ENCODE peak calls at places on chromosomes 1 and 21, in six cellular contexts. One of them, this sample, is unnamed.

GRCh38 chr1:243293941-243294722 is 38.3 kb downstream of the SDCCAG8 start:
- DNase-seq in pancreas: no peak
- DNase-seq in fibroblast of the aortic adventitia: no peak
- DNase-seq in upper lobe of left lung: no peak
- DNase-seq in NB4: no peak
- DNase-seq in foreskin fibroblast: no peak
- DNase-seq in this sample: no peak

GRCh38 chr1:228830185-228830953 is 95.1 kb downstream of the RHOU start:
- DNase-seq in upper lobe of left lung: peak
- DNase-seq in fibroblast of the aortic adventitia: no peak
- DNase-seq in NB4: no peak
- DNase-seq in pancreas: peak
- DNase-seq in foreskin fibroblast: no peak
- DNase-seq in this sample: no peak

GRCh38 chr1:205518616-205519540 is 14.4 kb downstream of the CDK18 start:
- DNase-seq in NB4: no peak
- DNase-seq in fibroblast of the aortic adventitia: no peak
- DNase-seq in upper lobe of left lung: no peak
- DNase-seq in pancreas: peak
- DNase-seq in foreskin fibroblast: no peak
- DNase-seq in this sample: peak

GRCh38 chr21:45869121-45870007 is 112.2 kb upstream of the COL6A1 start:
- DNase-seq in foreskin fibroblast: no peak
- DNase-seq in fibroblast of the aortic adventitia: peak
- DNase-seq in upper lobe of left lung: no peak
- DNase-seq in pancreas: no peak
- DNase-seq in NB4: no peak
- DNase-seq in this sample: no peak

GRCh38 chr1:169809370-169810095 is 14.8 kb upstream of the METTL18 start:
- DNase-seq in NB4: peak
- DNase-seq in foreskin fibroblast: peak
- DNase-seq in pancreas: no peak
- DNase-seq in upper lobe of left lung: no peak
- DNase-seq in fibroblast of the aortic adventitia: peak
- DNase-seq in this sample: peak

GRCh38 chr1:31159323-31159722 is 80.4 kb downstream of the NKAIN1 start:
- DNase-seq in NB4: no peak
- DNase-seq in pancreas: no peak
- DNase-seq in fibroblast of the aortic adventitia: no peak
- DNase-seq in upper lobe of left lung: no peak
- DNase-seq in foreskin fibroblast: no peak
- DNase-seq in this sample: no peak

GRCh38 chr1:211548321-211549091 is 30.5 kb downstream of the SLC30A1 start:
- DNase-seq in upper lobe of left lung: no peak
- DNase-seq in fibroblast of the aortic adventitia: no peak
- DNase-seq in foreskin fibroblast: no peak
- DNase-seq in pancreas: no peak
- DNase-seq in NB4: no peak
- DNase-seq in this sample: no peak

GRCh38 chr1:2086446-2087082 is 36.4 kb downstream of the PRKCZ start:
- DNase-seq in NB4: no peak
- DNase-seq in pancreas: peak
- DNase-seq in upper lobe of left lung: no peak
- DNase-seq in fibroblast of the aortic adventitia: no peak
- DNase-seq in foreskin fibroblast: no peak
- DNase-seq in this sample: no peak

GRCh38 chr1:175073054-175073453 is 5.4 kb downstream of the TNN start:
- DNase-seq in NB4: peak
- DNase-seq in upper lobe of left lung: no peak
- DNase-seq in fibroblast of the aortic adventitia: peak
- DNase-seq in pancreas: no peak
- DNase-seq in foreskin fibroblast: peak
- DNase-seq in this sample: no peak

GRCh38 chr1:87642581-87643129 is 314.0 kb downstream of the LMO4 start:
- DNase-seq in pancreas: no peak
- DNase-seq in NB4: peak
- DNase-seq in fibroblast of the aortic adventitia: no peak
- DNase-seq in upper lobe of left lung: no peak
- DNase-seq in foreskin fibroblast: no peak
- DNase-seq in this sample: peak

GRCh38 chr1:148289647-148290046 is 137.6 kb upstream of the NBPF11 start:
- DNase-seq in NB4: peak
- DNase-seq in pancreas: no peak
- DNase-seq in foreskin fibroblast: no peak
- DNase-seq in fibroblast of the aortic adventitia: no peak
- DNase-seq in upper lobe of left lung: no peak
- DNase-seq in this sample: no peak

GRCh38 chr1:177585492-177586220 is 384.2 kb downstream of the SEC16B start:
- DNase-seq in foreskin fibroblast: peak
- DNase-seq in fibroblast of the aortic adventitia: peak
- DNase-seq in upper lobe of left lung: peak
- DNase-seq in NB4: no peak
- DNase-seq in pancreas: no peak
- DNase-seq in this sample: no peak

GRCh38 chr1:223631367-223631977 is 34.0 kb downstream of the CAPN8 start:
- DNase-seq in pancreas: no peak
- DNase-seq in NB4: no peak
- DNase-seq in fibroblast of the aortic adventitia: no peak
- DNase-seq in foreskin fibroblast: no peak
- DNase-seq in upper lobe of left lung: no peak
- DNase-seq in this sample: no peak

GRCh38 chr21:31665397-31665796 is 5.9 kb downstream of the SOD1 start:
- DNase-seq in upper lobe of left lung: no peak
- DNase-seq in NB4: peak
- DNase-seq in foreskin fibroblast: peak
- DNase-seq in pancreas: no peak
- DNase-seq in fibroblast of the aortic adventitia: peak
- DNase-seq in this sample: peak

GRCh38 chr1:145740269-145740668 is 21.0 kb downstream of the CD160 start:
- DNase-seq in upper lobe of left lung: no peak
- DNase-seq in foreskin fibroblast: peak
- DNase-seq in fibroblast of the aortic adventitia: peak
- DNase-seq in NB4: no peak
- DNase-seq in pancreas: no peak
- DNase-seq in this sample: no peak

GRCh38 chr1:203121186-203122015 is 6.1 kb upstream of the ADORA1 start:
- DNase-seq in fibroblast of the aortic adventitia: no peak
- DNase-seq in NB4: peak
- DNase-seq in upper lobe of left lung: no peak
- DNase-seq in foreskin fibroblast: no peak
- DNase-seq in pancreas: no peak
- DNase-seq in this sample: no peak

GRCh38 chr1:9630331-9631081 is 21.0 kb upstream of the PIK3CD start:
- DNase-seq in foreskin fibroblast: no peak
- DNase-seq in NB4: peak
- DNase-seq in fibroblast of the aortic adventitia: no peak
- DNase-seq in pancreas: no peak
- DNase-seq in upper lobe of left lung: no peak
- DNase-seq in this sample: no peak

GRCh38 chr1:109274533-109275476 is 8.1 kb downstream of the PSRC1 start:
- DNase-seq in upper lobe of left lung: peak
- DNase-seq in fibroblast of the aortic adventitia: no peak
- DNase-seq in pancreas: peak
- DNase-seq in NB4: no peak
- DNase-seq in foreskin fibroblast: no peak
- DNase-seq in this sample: no peak

GRCh38 chr1:230282157-230282556 is 144.0 kb downstream of the PGBD5 start:
- DNase-seq in foreskin fibroblast: no peak
- DNase-seq in NB4: no peak
- DNase-seq in pancreas: no peak
- DNase-seq in upper lobe of left lung: peak
- DNase-seq in fibroblast of the aortic adventitia: no peak
- DNase-seq in this sample: peak

GRCh38 chr1:241972703-241973375 is 15.3 kb downstream of the BECN2 start:
- DNase-seq in upper lobe of left lung: no peak
- DNase-seq in pancreas: no peak
- DNase-seq in foreskin fibroblast: no peak
- DNase-seq in fibroblast of the aortic adventitia: peak
- DNase-seq in NB4: peak
- DNase-seq in this sample: no peak

GRCh38 chr1:61332196-61332753 is 249.9 kb downstream of the NFIA start:
- DNase-seq in upper lobe of left lung: no peak
- DNase-seq in fibroblast of the aortic adventitia: no peak
- DNase-seq in NB4: no peak
- DNase-seq in foreskin fibroblast: no peak
- DNase-seq in pancreas: no peak
- DNase-seq in this sample: no peak

GRCh38 chr1:115643219-115643618 is 1.4 kb downstream of the VANGL1 start:
- DNase-seq in upper lobe of left lung: no peak
- DNase-seq in NB4: no peak
- DNase-seq in pancreas: no peak
- DNase-seq in fibroblast of the aortic adventitia: no peak
- DNase-seq in foreskin fibroblast: no peak
- DNase-seq in this sample: no peak
- H3K4me3 ChIP-seq in upper lobe of left lung: no peak
- H3K4me3 ChIP-seq in NB4: peak
- H3K4me3 ChIP-seq in pancreas: no peak
- H3K4me3 ChIP-seq in fibroblast of the aortic adventitia: peak
- H3K4me3 ChIP-seq in foreskin fibroblast: peak
- H3K4me3 ChIP-seq in this sample: peak

GRCh38 chr1:95438213-95438948 is 204.4 kb downstream of the RWDD3 start:
- DNase-seq in NB4: no peak
- DNase-seq in fibroblast of the aortic adventitia: no peak
- DNase-seq in foreskin fibroblast: no peak
- DNase-seq in upper lobe of left lung: no peak
- DNase-seq in pancreas: no peak
- DNase-seq in this sample: peak
- H3K4me3 ChIP-seq in NB4: no peak
- H3K4me3 ChIP-seq in fibroblast of the aortic adventitia: no peak
- H3K4me3 ChIP-seq in foreskin fibroblast: no peak
- H3K4me3 ChIP-seq in upper lobe of left lung: no peak
- H3K4me3 ChIP-seq in pancreas: no peak
- H3K4me3 ChIP-seq in this sample: no peak

GRCh38 chr1:40703316-40703715 is 11.8 kb downstream of the NFYC start:
- DNase-seq in pancreas: no peak
- DNase-seq in fibroblast of the aortic adventitia: peak
- DNase-seq in foreskin fibroblast: peak
- DNase-seq in NB4: peak
- DNase-seq in upper lobe of left lung: peak
- DNase-seq in this sample: no peak
- H3K4me3 ChIP-seq in pancreas: no peak
- H3K4me3 ChIP-seq in fibroblast of the aortic adventitia: no peak
- H3K4me3 ChIP-seq in foreskin fibroblast: no peak
- H3K4me3 ChIP-seq in NB4: no peak
- H3K4me3 ChIP-seq in upper lobe of left lung: no peak
- H3K4me3 ChIP-seq in this sample: no peak

DNA sequence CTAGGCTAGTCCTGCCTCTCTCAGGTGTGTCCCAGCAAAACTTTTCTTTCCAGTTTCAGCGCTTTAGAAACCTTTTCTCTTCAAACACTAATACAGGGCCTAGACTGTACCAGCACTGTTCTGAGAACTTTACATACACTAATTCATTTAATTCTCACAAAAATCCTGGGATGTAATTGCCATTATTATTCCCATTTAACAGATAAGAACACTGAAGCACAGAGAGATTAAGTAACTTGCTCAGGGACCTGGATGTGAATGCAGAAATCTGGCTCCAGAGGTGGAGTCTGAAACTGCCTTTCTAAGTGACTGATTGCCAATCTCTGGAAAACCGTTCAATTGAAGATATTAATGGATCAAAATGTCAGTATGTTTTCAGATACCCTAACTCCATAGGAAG is 849 bp upstream of the UCK2 start:
- DNase-seq in upper lobe of left lung: no peak
- DNase-seq in NB4: no peak
- DNase-seq in fibroblast of the aortic adventitia: no peak
- DNase-seq in pancreas: no peak
- DNase-seq in foreskin fibroblast: no peak
- DNase-seq in this sample: no peak
- H3K4me3 ChIP-seq in upper lobe of left lung: no peak
- H3K4me3 ChIP-seq in NB4: no peak
- H3K4me3 ChIP-seq in fibroblast of the aortic adventitia: peak
- H3K4me3 ChIP-seq in pancreas: no peak
- H3K4me3 ChIP-seq in foreskin fibroblast: peak
- H3K4me3 ChIP-seq in this sample: peak

GRCh38 chr1:157774412-157774811 is 2.5 kb downstream of the FCRL2 start:
- DNase-seq in pancreas: no peak
- DNase-seq in fibroblast of the aortic adventitia: no peak
- DNase-seq in upper lobe of left lung: no peak
- DNase-seq in foreskin fibroblast: no peak
- DNase-seq in NB4: no peak
- DNase-seq in this sample: no peak
- H3K4me3 ChIP-seq in pancreas: no peak
- H3K4me3 ChIP-seq in fibroblast of the aortic adventitia: no peak
- H3K4me3 ChIP-seq in upper lobe of left lung: no peak
- H3K4me3 ChIP-seq in foreskin fibroblast: no peak
- H3K4me3 ChIP-seq in NB4: no peak
- H3K4me3 ChIP-seq in this sample: no peak

GRCh38 chr1:44787506-44787905 is 464 bp downstream of the BEST4 start:
- DNase-seq in upper lobe of left lung: no peak
- DNase-seq in foreskin fibroblast: no peak
- DNase-seq in NB4: no peak
- DNase-seq in fibroblast of the aortic adventitia: no peak
- DNase-seq in pancreas: peak
- DNase-seq in this sample: no peak

GRCh38 chr1:44788120-44788860 is at the start of gene BEST4:
- DNase-seq in pancreas: no peak
- DNase-seq in NB4: no peak
- DNase-seq in foreskin fibroblast: no peak
- DNase-seq in upper lobe of left lung: no peak
- DNase-seq in fibroblast of the aortic adventitia: no peak
- DNase-seq in this sample: no peak

GRCh38 chr1:44786138-44786840 is 1.7 kb downstream of the BEST4 start:
- DNase-seq in pancreas: peak
- DNase-seq in foreskin fibroblast: peak
- DNase-seq in fibroblast of the aortic adventitia: peak
- DNase-seq in NB4: peak
- DNase-seq in upper lobe of left lung: peak
- DNase-seq in this sample: peak

GRCh38 chr1:44785501-44786137 is 2.4 kb downstream of the BEST4 start:
- DNase-seq in pancreas: no peak
- DNase-seq in fibroblast of the aortic adventitia: no peak
- DNase-seq in foreskin fibroblast: no peak
- DNase-seq in upper lobe of left lung: no peak
- DNase-seq in NB4: no peak
- DNase-seq in this sample: no peak

GRCh38 chr1:44786841-44787426 is 1.0 kb downstream of the BEST4 start:
- DNase-seq in fibroblast of the aortic adventitia: no peak
- DNase-seq in foreskin fibroblast: no peak
- DNase-seq in NB4: no peak
- DNase-seq in upper lobe of left lung: no peak
- DNase-seq in pancreas: peak
- DNase-seq in this sample: no peak
- H3K4me3 ChIP-seq in fibroblast of the aortic adventitia: no peak
- H3K4me3 ChIP-seq in foreskin fibroblast: no peak
- H3K4me3 ChIP-seq in NB4: no peak
- H3K4me3 ChIP-seq in upper lobe of left lung: no peak
- H3K4me3 ChIP-seq in pancreas: no peak
- H3K4me3 ChIP-seq in this sample: peak